ENCODE peak calls at places on chromosomes 6 and 20, in ten cellular contexts. A, L, T, Z, D, I, V, Q, M and F are unnamed samples.

GRCh38 chr20:61178431-61179080 is 73.5 kb upstream of the CDH4 start:
- DNase-seq in A (no peak), L (no peak), T (no peak), Z (no peak), D (no peak), I (no peak), V (no peak), Q (peak; percentile 9), M (no peak), F (no peak)

GRCh38 chr6:43247115-43247999 is 4.1 kb downstream of the TTBK1 start:
- DNase-seq in A (peak; percentile 13), L (peak; percentile 27), T (peak; percentile 88), Z (peak; percentile 89), D (no peak), I (peak; percentile 95), V (peak; percentile 86), Q (peak; percentile 83), M (peak; percentile 91), F (peak; percentile 78)

GRCh38 chr6:36912583-36912982 is 26.8 kb downstream of the C6orf89 start:
- DNase-seq in A (peak; percentile 89), L (peak; percentile 98), T (no peak), Z (no peak), D (no peak), I (no peak), V (no peak), Q (peak; percentile 14), M (no peak), F (no peak)

GRCh38 chr6:132764370-132764769 is 6.7 kb upstream of the VNN2 start:
- DNase-seq in A (peak; percentile 83), L (peak; percentile 90), T (peak; percentile 36), Z (no peak), D (no peak), I (peak; percentile 16), V (no peak), Q (no peak), M (no peak), F (peak; percentile 26)

GRCh38 chr6:1015819-1016218 is 296.1 kb upstream of the FOXQ1 start:
- DNase-seq in A (no peak), L (no peak), T (no peak), Z (no peak), D (no peak), I (no peak), V (no peak), Q (no peak), M (no peak), F (no peak)

GRCh38 chr6:14964901-14965300 is 281.0 kb upstream of the JARID2 start:
- DNase-seq in A (peak; percentile 8), L (no peak), T (no peak), Z (no peak), D (no peak), I (no peak), V (no peak), Q (no peak), M (no peak), F (no peak)

GRCh38 chr6:38443341-38443740 is 196.4 kb downstream of the BTBD9 start:
- DNase-seq in A (no peak), L (no peak), T (peak; percentile 23), Z (no peak), D (no peak), I (no peak), V (no peak), Q (no peak), M (no peak), F (no peak)

GRCh38 chr6:100472674-100473073 is 8.0 kb upstream of the SIM1 start:
- DNase-seq in A (peak; percentile 64), L (peak; percentile 90), T (no peak), Z (no peak), D (no peak), I (peak; percentile 23), V (no peak), Q (no peak), M (no peak), F (no peak)

GRCh38 chr20:34943808-34944568 is 11.6 kb downstream of the GSS start:
- DNase-seq in A (peak; percentile 61), L (peak; percentile 92), T (no peak), Z (no peak), D (no peak), I (no peak), V (no peak), Q (no peak), M (no peak), F (no peak)

GRCh38 chr6:30483677-30484279 is 5.5 kb upstream of the HLA-E start:
- DNase-seq in A (peak; percentile 74), L (peak; percentile 50), T (no peak), Z (peak; percentile 69), D (no peak), I (peak; percentile 74), V (no peak), Q (no peak), M (no peak), F (no peak)

GRCh38 chr20:14951707-14952106 is 614.3 kb upstream of the FLRT3 start:
- DNase-seq in A (no peak), L (peak; percentile 46), T (no peak), Z (no peak), D (no peak), I (no peak), V (no peak), Q (no peak), M (no peak), F (no peak)

DNA sequence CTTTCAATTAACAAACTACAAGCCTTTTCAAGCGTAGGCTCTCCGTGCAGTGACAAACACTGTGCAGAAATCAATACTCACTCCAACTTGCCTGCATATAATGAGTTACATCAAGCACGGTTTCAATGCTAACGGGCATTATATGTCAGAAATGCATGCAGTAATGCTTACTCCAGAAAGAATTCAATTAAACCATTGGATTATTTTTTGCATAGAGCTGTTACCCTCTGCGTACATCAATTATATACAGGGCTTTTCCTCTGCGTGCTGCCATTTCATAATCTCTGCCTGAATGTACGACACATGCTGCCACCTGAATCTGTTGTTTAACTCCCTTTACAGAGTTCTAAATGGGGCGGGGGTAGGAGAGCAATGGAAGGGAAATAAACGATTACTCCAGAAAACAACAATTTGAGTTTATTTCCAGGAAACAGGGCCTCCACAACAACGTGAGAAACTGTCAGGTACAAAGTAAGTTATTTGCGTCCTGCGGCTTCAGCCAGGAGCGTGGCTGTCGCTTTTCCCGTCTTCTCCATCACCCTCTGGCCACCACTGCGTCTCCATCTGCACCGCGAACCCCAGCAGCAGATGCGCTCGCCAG is 1.8 kb downstream of the PTPRK start:
- DNase-seq in A (no peak), L (no peak), T (no peak), Z (no peak), D (no peak), I (no peak), V (no peak), Q (no peak), M (no peak), F (no peak)
- H3K4me1 ChIP-seq in A (peaks cover 8% of the 10 kb centered on the region), L (peaks cover 32% of the 10 kb centered on the region), T (peaks cover 35% of the 10 kb centered on the region), Z (no peaks in the 10 kb centered on the region), D (peaks cover 6% of the 10 kb centered on the region), I (peaks cover 23% of the 10 kb centered on the region), V (peaks cover 1% of the 10 kb centered on the region), Q (peaks cover 17% of the 10 kb centered on the region), M (peaks cover 36% of the 10 kb centered on the region), F (peaks cover 29% of the 10 kb centered on the region)

DNA sequence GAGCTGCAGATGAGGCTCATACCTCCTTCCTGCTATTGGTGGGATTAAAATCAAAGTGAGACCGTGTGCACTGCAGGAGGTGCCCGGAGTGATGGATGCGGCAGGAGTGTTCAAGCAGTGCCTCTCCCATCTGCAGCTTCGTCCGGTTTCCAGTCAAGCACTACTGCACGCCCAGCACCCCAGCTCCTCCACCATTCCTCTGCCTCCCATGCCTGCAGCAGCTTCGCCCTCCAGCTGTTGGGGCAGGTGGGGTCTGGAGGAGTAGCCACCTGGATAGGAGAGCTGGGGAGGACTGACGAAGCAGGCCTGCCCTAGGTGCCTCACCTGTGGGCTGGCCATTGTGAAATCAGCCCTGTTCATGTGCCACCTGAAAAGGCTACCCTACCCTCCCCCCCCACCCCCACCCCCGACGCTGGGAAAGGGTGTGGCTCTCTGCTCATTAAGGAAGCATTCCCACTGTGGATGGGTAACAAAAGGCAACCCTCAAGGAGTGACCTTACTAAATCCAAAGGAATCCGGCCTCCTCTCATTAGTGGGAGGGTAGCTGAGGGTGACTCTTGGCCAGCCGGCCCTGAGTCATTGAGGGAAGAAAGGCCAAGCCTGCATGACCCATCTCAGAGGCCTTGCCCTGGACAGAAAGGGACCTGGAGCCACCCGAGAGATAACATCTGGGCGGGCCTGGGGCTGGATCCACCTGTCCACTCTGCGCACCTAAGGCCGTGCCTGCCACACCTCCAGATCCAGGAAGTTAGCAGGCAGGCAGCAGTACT is 115.9 kb upstream of the ARMC2 start:
- DNase-seq in A (peak; percentile 46), L (peak; percentile 89), T (no peak), Z (no peak), D (no peak), I (no peak), V (no peak), Q (peak; percentile 67), M (no peak), F (no peak)
- H3K27ac ChIP-seq in A (no peak overlapping the region), L (no peak overlapping the region), T (no peak overlapping the region), Z (no peak overlapping the region), D (no peak overlapping the region), I (no peak overlapping the region), V (no peak overlapping the region), Q (peak overlapping the region; percentile 60), M (no peak overlapping the region), F (no peak overlapping the region)

DNA sequence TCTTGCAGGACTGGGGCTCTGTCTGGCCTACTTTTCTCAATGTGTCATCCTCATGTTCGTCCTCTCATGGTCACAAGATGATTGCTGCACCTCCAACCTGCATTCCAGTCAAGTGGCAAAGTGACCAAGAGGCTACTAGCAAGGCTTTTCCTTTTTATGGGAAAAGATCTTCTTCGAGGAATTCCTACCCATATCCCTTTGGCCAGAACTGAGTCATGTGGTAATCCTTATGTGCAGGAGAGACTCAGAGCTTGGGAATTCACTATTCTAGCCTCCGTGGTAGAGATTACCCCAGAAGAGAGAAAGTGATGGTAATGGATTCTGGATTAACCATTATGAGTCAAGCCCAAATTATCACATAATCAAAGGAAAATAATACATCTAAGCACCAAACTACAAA is 162.7 kb downstream of the KCNQ5 start:
- DNase-seq in A (peak; percentile 65), L (peak; percentile 33), T (no peak), Z (no peak), D (no peak), I (no peak), V (no peak), Q (no peak), M (no peak), F (no peak)
- H3K4me1 ChIP-seq in A (peaks cover 11% of the 10 kb centered on the region), L (peaks cover 47% of the 10 kb centered on the region), T (no peaks in the 10 kb centered on the region), Z (peaks cover 6% of the 10 kb centered on the region), D (no peaks in the 10 kb centered on the region), I (no peaks in the 10 kb centered on the region), V (no peaks in the 10 kb centered on the region), Q (no peaks in the 10 kb centered on the region), M (peaks cover 5% of the 10 kb centered on the region), F (no peaks in the 10 kb centered on the region)

DNA sequence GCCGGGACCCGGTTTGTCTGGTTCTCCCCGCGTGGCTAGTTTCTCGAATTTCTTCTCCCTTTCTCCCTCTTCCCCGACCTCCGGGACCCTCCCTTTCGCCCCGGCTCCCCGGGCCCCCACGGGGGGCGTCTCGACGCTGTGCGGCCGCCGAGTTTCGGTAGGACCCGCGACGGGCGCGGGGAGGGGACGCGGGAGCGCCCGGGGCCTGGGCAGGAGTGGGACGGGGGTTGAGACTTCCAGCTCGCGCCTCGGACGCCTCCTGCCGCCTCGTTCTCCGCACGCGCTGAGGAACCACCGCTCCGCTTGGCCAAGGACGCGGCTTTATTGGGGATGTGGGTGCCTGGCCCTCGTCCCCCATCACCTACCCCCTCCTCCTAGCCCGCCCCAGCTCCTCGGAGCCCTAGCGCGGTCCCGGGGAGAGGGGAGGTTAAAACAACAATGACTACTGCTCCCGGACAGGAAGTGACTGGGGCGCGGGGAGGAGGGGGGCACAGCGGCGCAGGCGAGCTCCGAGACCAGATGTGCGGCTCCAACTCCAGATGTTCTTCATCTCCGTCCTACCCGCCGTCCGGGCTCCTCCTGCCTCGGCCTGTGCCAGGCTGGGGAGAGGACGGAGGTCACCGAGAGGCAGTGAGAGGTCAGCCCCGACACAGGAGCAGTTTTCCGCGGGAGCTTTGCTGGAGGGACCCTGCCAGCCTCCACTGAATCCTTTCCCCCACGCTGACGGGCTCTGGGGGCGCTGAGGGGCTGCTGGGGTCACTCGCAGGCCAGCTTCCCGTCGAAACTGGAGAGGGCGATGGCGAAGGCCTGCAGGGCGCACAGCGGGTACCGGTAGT is 910 bp upstream of the TEAD3 start:
- DNase-seq in A (peak; percentile 75), L (peak; percentile 58), T (peak; percentile 54), Z (peak; percentile 37), D (peak; percentile 77), I (peak; percentile 90), V (peak; percentile 65), Q (peak; percentile 69), M (peak; percentile 77), F (peak; percentile 49)
- H3K27ac ChIP-seq in A (peak overlapping the region; percentile 83), L (peak overlapping the region; percentile 85), T (peak overlapping the region; percentile 94), Z (no peak overlapping the region), D (peak overlapping the region; percentile 69), I (peak overlapping the region; percentile 94), V (peak overlapping the region; percentile 91), Q (peak overlapping the region; percentile 99), M (peak overlapping the region; percentile 92), F (peak overlapping the region; percentile 76)